ENCODE peak calls at places on chromosomes 2 and 18, in four cellular contexts. One of them, this sample, is unnamed.

GRCh38 chr2:101064868-101065549 is 62.9 kb downstream of the RPL31 start:
- DNase-seq in Calu3: peak
- DNase-seq in fibroblast of mammary gland: peak
- DNase-seq in left lung: no peak
- DNase-seq in this sample: no peak

GRCh38 chr18:10035306-10035991 is 121.6 kb downstream of the VAPA start:
- DNase-seq in left lung: peak
- DNase-seq in fibroblast of mammary gland: peak
- DNase-seq in Calu3: peak
- DNase-seq in this sample: no peak

GRCh38 chr18:27954226-27954625 is 222.7 kb downstream of the CDH2 start:
- DNase-seq in left lung: no peak
- DNase-seq in fibroblast of mammary gland: peak
- DNase-seq in Calu3: no peak
- DNase-seq in this sample: no peak

GRCh38 chr2:29262681-29263260 is 147.6 kb downstream of the CLIP4 start:
- DNase-seq in Calu3: no peak
- DNase-seq in fibroblast of mammary gland: no peak
- DNase-seq in left lung: no peak
- DNase-seq in this sample: no peak

GRCh38 chr18:65768379-65768778 is 17.6 kb downstream of the CDH7 start:
- DNase-seq in left lung: no peak
- DNase-seq in Calu3: no peak
- DNase-seq in fibroblast of mammary gland: no peak
- DNase-seq in this sample: no peak

GRCh38 chr2:57881998-57882884 is 164.4 kb upstream of the VRK2 start:
- DNase-seq in Calu3: peak
- DNase-seq in fibroblast of mammary gland: peak
- DNase-seq in left lung: no peak
- DNase-seq in this sample: no peak

GRCh38 chr2:23327897-23328296 is 57.1 kb upstream of the KLHL29 start:
- DNase-seq in fibroblast of mammary gland: no peak
- DNase-seq in Calu3: no peak
- DNase-seq in left lung: no peak
- DNase-seq in this sample: no peak

GRCh38 chr2:216083464-216084279 is 2.0 kb downstream of the TMEM169 start:
- DNase-seq in left lung: no peak
- DNase-seq in Calu3: peak
- DNase-seq in fibroblast of mammary gland: peak
- DNase-seq in this sample: no peak

GRCh38 chr2:209974566-209974965 is 27.9 kb upstream of the RPE start:
- DNase-seq in left lung: no peak
- DNase-seq in fibroblast of mammary gland: peak
- DNase-seq in Calu3: no peak
- DNase-seq in this sample: no peak

GRCh38 chr2:181642071-181642470 is 14.8 kb downstream of the CERKL start:
- DNase-seq in left lung: no peak
- DNase-seq in fibroblast of mammary gland: peak
- DNase-seq in Calu3: no peak
- DNase-seq in this sample: no peak

GRCh38 chr2:157349949-157350510 is 24.4 kb upstream of the ERMN start:
- DNase-seq in Calu3: no peak
- DNase-seq in left lung: no peak
- DNase-seq in fibroblast of mammary gland: peak
- DNase-seq in this sample: no peak

GRCh38 chr2:229273384-229274338 is 2.6 kb upstream of the PID1 start:
- DNase-seq in left lung: peak
- DNase-seq in Calu3: peak
- DNase-seq in fibroblast of mammary gland: peak
- DNase-seq in this sample: no peak

GRCh38 chr2:222959358-222959757 is 92.6 kb upstream of the KCNE4 start:
- DNase-seq in Calu3: no peak
- DNase-seq in left lung: no peak
- DNase-seq in fibroblast of mammary gland: peak
- DNase-seq in this sample: no peak

GRCh38 chr2:42974697-42975357 is 182.4 kb upstream of the HAAO start:
- DNase-seq in fibroblast of mammary gland: peak
- DNase-seq in Calu3: peak
- DNase-seq in left lung: peak
- DNase-seq in this sample: peak

GRCh38 chr2:126657146-126657635 is 1.2 kb downstream of the GYPC start:
- DNase-seq in left lung: peak
- DNase-seq in fibroblast of mammary gland: peak
- DNase-seq in Calu3: no peak
- DNase-seq in this sample: no peak

GRCh38 chr2:72204782-72205545 is 57.3 kb upstream of the CYP26B1 start:
- DNase-seq in fibroblast of mammary gland: peak
- DNase-seq in left lung: no peak
- DNase-seq in Calu3: no peak
- DNase-seq in this sample: no peak

GRCh38 chr18:6352275-6352674 is 62.4 kb downstream of the L3MBTL4 start:
- DNase-seq in left lung: no peak
- DNase-seq in Calu3: no peak
- DNase-seq in fibroblast of mammary gland: no peak
- DNase-seq in this sample: no peak

GRCh38 chr2:144086965-144087364 is 433.0 kb downstream of the ZEB2 start:
- DNase-seq in fibroblast of mammary gland: peak
- DNase-seq in left lung: no peak
- DNase-seq in Calu3: no peak
- DNase-seq in this sample: no peak

GRCh38 chr2:241050624-241051577 is 51.2 kb downstream of the MTERF4 start:
- DNase-seq in fibroblast of mammary gland: no peak
- DNase-seq in left lung: no peak
- DNase-seq in Calu3: no peak
- DNase-seq in this sample: no peak

GRCh38 chr18:76365561-76365960 is 129.5 kb downstream of the ZNF516 start:
- DNase-seq in left lung: no peak
- DNase-seq in fibroblast of mammary gland: no peak
- DNase-seq in Calu3: no peak
- DNase-seq in this sample: no peak

GRCh38 chr2:128304715-128305554 is 13.7 kb downstream of the HS6ST1 start:
- DNase-seq in fibroblast of mammary gland: peak
- DNase-seq in left lung: peak
- DNase-seq in Calu3: peak
- DNase-seq in this sample: no peak

GRCh38 chr2:174717273-174717672 is 47.0 kb downstream of the CHRNA1 start:
- DNase-seq in left lung: no peak
- DNase-seq in fibroblast of mammary gland: peak
- DNase-seq in Calu3: no peak
- DNase-seq in this sample: no peak

GRCh38 chr2:20224716-20225293 is at the start of gene SDC1:
- DNase-seq in Calu3: peak
- DNase-seq in left lung: peak
- DNase-seq in fibroblast of mammary gland: peak
- DNase-seq in this sample: no peak

GRCh38 chr2:68388358-68388757 is 23.3 kb downstream of the PLEK start:
- DNase-seq in left lung: no peak
- DNase-seq in Calu3: no peak
- DNase-seq in fibroblast of mammary gland: no peak
- DNase-seq in this sample: no peak

GRCh38 chr18:9507565-9508088 is 32.3 kb downstream of the RALBP1 start:
- DNase-seq in left lung: no peak
- DNase-seq in fibroblast of mammary gland: no peak
- DNase-seq in Calu3: no peak
- DNase-seq in this sample: no peak

GRCh38 chr18:79975043-79975442 is 10.6 kb downstream of the HSBP1L1 start:
- DNase-seq in Calu3: no peak
- DNase-seq in fibroblast of mammary gland: no peak
- DNase-seq in left lung: no peak
- DNase-seq in this sample: no peak

GRCh38 chr2:6791682-6792081 is 74.0 kb downstream of the CMPK2 start:
- DNase-seq in fibroblast of mammary gland: no peak
- DNase-seq in left lung: no peak
- DNase-seq in Calu3: no peak
- DNase-seq in this sample: no peak
- TF ChIP-seq CTCF in fibroblast of mammary gland: no peak
- TF ChIP-seq CTCF in left lung: no peak
- TF ChIP-seq CTCF in Calu3: no peak
- TF ChIP-seq CTCF in this sample: no peak

GRCh38 chr2:26567534-26567933 is 73.6 kb downstream of the CIB4 start:
- DNase-seq in left lung: peak
- DNase-seq in fibroblast of mammary gland: no peak
- DNase-seq in Calu3: no peak
- DNase-seq in this sample: no peak
- TF ChIP-seq CTCF in left lung: no peak
- TF ChIP-seq CTCF in fibroblast of mammary gland: no peak
- TF ChIP-seq CTCF in Calu3: no peak
- TF ChIP-seq CTCF in this sample: no peak

DNA sequence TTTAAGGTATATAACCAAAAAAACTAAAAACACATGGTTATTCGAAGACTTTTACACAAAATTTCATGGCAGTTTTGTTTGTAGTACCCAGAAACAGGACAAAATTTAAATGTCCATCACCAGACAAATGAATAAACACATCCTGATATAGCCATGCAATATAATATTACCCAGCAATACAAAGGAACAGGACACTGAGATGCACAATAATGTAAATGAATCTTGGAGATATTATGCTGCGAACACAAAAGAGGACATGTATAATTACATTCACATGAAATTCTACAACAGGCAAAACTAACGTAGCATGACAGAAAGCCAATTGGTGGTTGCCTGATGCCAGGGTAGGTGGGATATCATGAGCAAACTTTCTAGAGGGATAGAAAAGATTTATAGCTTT is 92.4 kb upstream of the OTX1 start:
- DNase-seq in left lung: no peak
- DNase-seq in Calu3: no peak
- DNase-seq in fibroblast of mammary gland: no peak
- DNase-seq in this sample: no peak
- TF ChIP-seq CTCF in left lung: no peak
- TF ChIP-seq CTCF in Calu3: no peak
- TF ChIP-seq CTCF in fibroblast of mammary gland: no peak
- TF ChIP-seq CTCF in this sample: no peak

DNA sequence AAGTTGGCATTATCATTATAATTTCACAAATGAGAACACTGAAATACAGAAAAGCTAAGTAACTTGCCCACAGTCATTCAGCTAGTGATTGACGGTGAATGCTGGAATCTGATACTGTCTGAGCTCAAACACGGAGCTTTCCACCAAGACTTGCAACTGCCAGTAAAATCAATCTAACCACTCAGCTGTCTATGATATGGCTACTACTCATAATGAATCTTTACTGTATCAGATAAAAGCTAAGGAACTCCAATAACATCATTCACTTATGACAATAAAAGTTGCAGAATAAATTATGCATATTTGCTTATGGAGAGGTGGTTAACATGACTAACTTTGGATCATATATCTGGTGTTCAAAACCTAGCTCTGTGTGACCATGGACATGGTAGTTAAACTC is 279.4 kb upstream of the NXPH2 start:
- DNase-seq in left lung: no peak
- DNase-seq in fibroblast of mammary gland: no peak
- DNase-seq in Calu3: no peak
- DNase-seq in this sample: no peak
- TF ChIP-seq CTCF in left lung: no peak
- TF ChIP-seq CTCF in fibroblast of mammary gland: no peak
- TF ChIP-seq CTCF in Calu3: no peak
- TF ChIP-seq CTCF in this sample: no peak

GRCh38 chr2:96113367-96113677 is 3.0 kb downstream of the ADRA2B start:
- DNase-seq in fibroblast of mammary gland: no peak
- DNase-seq in Calu3: no peak
- DNase-seq in left lung: peak
- DNase-seq in this sample: no peak
- TF ChIP-seq CTCF in fibroblast of mammary gland: no peak
- TF ChIP-seq CTCF in Calu3: no peak
- TF ChIP-seq CTCF in left lung: no peak
- TF ChIP-seq CTCF in this sample: no peak

DNA sequence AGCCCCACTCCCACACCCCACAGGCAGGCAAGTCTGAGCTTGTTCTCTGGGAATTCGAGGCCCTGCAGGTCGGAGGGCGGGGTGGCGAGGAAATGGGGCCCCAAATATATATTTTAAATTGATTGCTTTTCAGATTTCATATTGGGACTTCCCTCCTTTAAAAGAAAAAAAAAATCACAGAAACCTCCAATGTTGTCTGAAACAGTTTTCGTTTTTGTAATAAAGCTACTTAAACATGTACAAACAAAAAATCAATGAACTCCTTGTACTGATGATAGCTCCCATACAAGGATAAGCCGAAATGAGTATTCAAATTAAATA is 21.5 kb downstream of the THNSL2 start:
- DNase-seq in left lung: no peak
- DNase-seq in Calu3: no peak
- DNase-seq in fibroblast of mammary gland: no peak
- DNase-seq in this sample: no peak
- TF ChIP-seq CTCF in left lung: no peak
- TF ChIP-seq CTCF in Calu3: no peak
- TF ChIP-seq CTCF in fibroblast of mammary gland: no peak
- TF ChIP-seq CTCF in this sample: peak

This sample was measured in natural killer cell.